ENCODE peak calls at places on chromosomes 4 and X, in four cellular contexts. X, B, T and R are unnamed samples.

GRCh38 chr4:121053601-121054143 is 18.7 kb downstream of the NDNF start:
- DNase-seq in X (no peak), B (no peak), T (no peak), R (no peak)

GRCh38 chr4:15106417-15106816 is 104.1 kb downstream of the CPEB2 start:
- DNase-seq in X (no peak), B (no peak), T (no peak), R (no peak)

GRCh38 chr4:125522992-125523391 is 208.2 kb downstream of the FAT4 start:
- DNase-seq in X (no peak), B (no peak), T (no peak), R (no peak)

GRCh38 chr4:157271166-157271869 is 50.8 kb downstream of the GRIA2 start:
- DNase-seq in X (no peak), B (no peak), T (no peak), R (peak; percentile 50)

GRCh38 chr4:73208376-73208775 is 50.2 kb downstream of the ANKRD17 start:
- DNase-seq in X (no peak), B (no peak), T (no peak), R (no peak)

GRCh38 chrX:15790766-15791380 is 589 bp downstream of the ZRSR2 start:
- DNase-seq in X (no peak), B (no peak), T (no peak), R (peak; percentile 45)

GRCh38 chrX:43655961-43656494 is at the start of gene MAOA:
- DNase-seq in X (no peak), B (peak; percentile 12), T (peak; percentile 52), R (no peak)

GRCh38 chrX:13690836-13691235 is 1.9 kb downstream of the RAB9A start:
- DNase-seq in X (peak; percentile 6), B (no peak), T (no peak), R (no peak)

GRCh38 chr4:85774489-85774888 is 299.5 kb downstream of the ARHGAP24 start:
- DNase-seq in X (no peak), B (no peak), T (no peak), R (no peak)

GRCh38 chr4:102815981-102816380 is 11.4 kb downstream of the UBE2D3 start:
- DNase-seq in X (no peak), B (no peak), T (no peak), R (no peak)

GRCh38 chr4:1768367-1769034 is 24.6 kb upstream of the FGFR3 start:
- DNase-seq in X (no peak), B (no peak), T (no peak), R (no peak)

GRCh38 chrX:154411322-154411980 is at the start of gene TAFAZZIN:
- DNase-seq in X (peak; percentile 48), B (peak; percentile 15), T (peak; percentile 84), R (peak; percentile 68)

GRCh38 chr4:150082241-150082640 is 4.0 kb downstream of the DCLK2 start:
- DNase-seq in X (no peak), B (no peak), T (no peak), R (no peak)

GRCh38 chr4:5051210-5051691 is at the start of gene STK32B:
- DNase-seq in X (no peak), B (no peak), T (peak; percentile 40), R (peak; percentile 38)

GRCh38 chr4:7649741-7650531 is 215.2 kb upstream of the PSAPL1 start:
- DNase-seq in X (no peak), B (no peak), T (peak; percentile 60), R (no peak)

GRCh38 chr4:98851806-98852205 is 77.1 kb downstream of the EIF4E start:
- DNase-seq in X (no peak), B (no peak), T (no peak), R (no peak)

GRCh38 chr4:85807247-85807915 is 332.4 kb downstream of the ARHGAP24 start:
- DNase-seq in X (no peak), B (no peak), T (no peak), R (no peak)

GRCh38 chrX:50594788-50595187 is 124.2 kb upstream of the DGKK start:
- DNase-seq in X (no peak), B (no peak), T (no peak), R (no peak)

GRCh38 chr4:140764785-140765392 is 8.7 kb upstream of the TBC1D9 start:
- DNase-seq in X (no peak), B (no peak), T (no peak), R (no peak)

GRCh38 chr4:8817081-8817812 is 54.4 kb downstream of the HMX1 start:
- DNase-seq in X (no peak), B (no peak), T (no peak), R (no peak)

GRCh38 chrX:148804579-148804978 is 304.2 kb downstream of the AFF2 start:
- DNase-seq in X (no peak), B (no peak), T (no peak), R (no peak)

GRCh38 chr4:169256101-169256612 is 14.6 kb downstream of the SH3RF1 start:
- DNase-seq in X (no peak), B (no peak), T (no peak), R (no peak)

GRCh38 chrX:93420090-93420489 is 253.3 kb downstream of the NAP1L3 start:
- DNase-seq in X (no peak), B (no peak), T (no peak), R (no peak)

GRCh38 chr4:95546236-95546635 is 2.5 kb downstream of the UNC5C start:
- DNase-seq in X (no peak), B (no peak), T (no peak), R (no peak)

GRCh38 chr4:94455081-94455480 is 3.3 kb downstream of the PDLIM5 start:
- DNase-seq in X (no peak), B (no peak), T (no peak), R (no peak)